ENCODE peak calls at places on chromosomes 3 and 15, in six cellular contexts. One of them, this sample, is unnamed.

GRCh38 chr3:138941259-138941885 is 5.6 kb downstream of the FOXL2 start:
- DNase-seq in adrenal gland: no peak
- DNase-seq in CD8-positive, alpha-beta T cell: no peak
- DNase-seq in CD8-positive, alpha-beta memory T cell: no peak
- DNase-seq in stomach: no peak
- DNase-seq in transverse colon: peak; percentile 54
- DNase-seq in this sample: no peak

GRCh38 chr3:142418926-142419592 is 28.8 kb downstream of the XRN1 start:
- DNase-seq in adrenal gland: no peak
- DNase-seq in CD8-positive, alpha-beta T cell: no peak
- DNase-seq in CD8-positive, alpha-beta memory T cell: no peak
- DNase-seq in stomach: no peak
- DNase-seq in transverse colon: no peak
- DNase-seq in this sample: no peak

GRCh38 chr3:74426571-74426970 is 187.9 kb downstream of the CNTN3 start:
- DNase-seq in adrenal gland: no peak
- DNase-seq in CD8-positive, alpha-beta T cell: no peak
- DNase-seq in CD8-positive, alpha-beta memory T cell: no peak
- DNase-seq in stomach: no peak
- DNase-seq in transverse colon: no peak
- DNase-seq in this sample: peak; percentile 53

GRCh38 chr15:60120100-60120499 is 116.0 kb downstream of the FOXB1 start:
- DNase-seq in adrenal gland: no peak
- DNase-seq in CD8-positive, alpha-beta T cell: no peak
- DNase-seq in CD8-positive, alpha-beta memory T cell: no peak
- DNase-seq in stomach: no peak
- DNase-seq in transverse colon: no peak
- DNase-seq in this sample: no peak

GRCh38 chr3:146067048-146067447 is 93.9 kb downstream of the PLOD2 start:
- DNase-seq in adrenal gland: no peak
- DNase-seq in CD8-positive, alpha-beta T cell: no peak
- DNase-seq in CD8-positive, alpha-beta memory T cell: no peak
- DNase-seq in stomach: no peak
- DNase-seq in transverse colon: no peak
- DNase-seq in this sample: peak; percentile 69

GRCh38 chr3:134449277-134449676 is 36.5 kb downstream of the ANAPC13 start:
- DNase-seq in adrenal gland: peak; percentile 21
- DNase-seq in CD8-positive, alpha-beta T cell: no peak
- DNase-seq in CD8-positive, alpha-beta memory T cell: no peak
- DNase-seq in stomach: peak; percentile 61
- DNase-seq in transverse colon: peak; percentile 39
- DNase-seq in this sample: peak; percentile 60

GRCh38 chr15:52746162-52746721 is 43.9 kb downstream of the ONECUT1 start:
- DNase-seq in adrenal gland: no peak
- DNase-seq in CD8-positive, alpha-beta T cell: no peak
- DNase-seq in CD8-positive, alpha-beta memory T cell: no peak
- DNase-seq in stomach: no peak
- DNase-seq in transverse colon: no peak
- DNase-seq in this sample: no peak

GRCh38 chr3:107496855-107497254 is 25.9 kb upstream of the BBX start:
- DNase-seq in adrenal gland: no peak
- DNase-seq in CD8-positive, alpha-beta T cell: no peak
- DNase-seq in CD8-positive, alpha-beta memory T cell: no peak
- DNase-seq in stomach: no peak
- DNase-seq in transverse colon: no peak
- DNase-seq in this sample: peak; percentile 10

GRCh38 chr3:16697437-16698258 is 92.4 kb upstream of the DAZL start:
- DNase-seq in adrenal gland: no peak
- DNase-seq in CD8-positive, alpha-beta T cell: no peak
- DNase-seq in CD8-positive, alpha-beta memory T cell: no peak
- DNase-seq in stomach: no peak
- DNase-seq in transverse colon: no peak
- DNase-seq in this sample: peak; percentile 44

GRCh38 chr3:177263615-177264365 is 66.5 kb upstream of the TBL1XR1 start:
- DNase-seq in adrenal gland: no peak
- DNase-seq in CD8-positive, alpha-beta T cell: no peak
- DNase-seq in CD8-positive, alpha-beta memory T cell: no peak
- DNase-seq in stomach: no peak
- DNase-seq in transverse colon: no peak
- DNase-seq in this sample: peak; percentile 25

GRCh38 chr3:171981271-171981605 is 58.1 kb upstream of the FNDC3B start:
- DNase-seq in adrenal gland: no peak
- DNase-seq in CD8-positive, alpha-beta T cell: no peak
- DNase-seq in CD8-positive, alpha-beta memory T cell: no peak
- DNase-seq in stomach: no peak
- DNase-seq in transverse colon: no peak
- DNase-seq in this sample: no peak

GRCh38 chr15:60370804-60371700 is 26.7 kb downstream of the ANXA2 start:
- DNase-seq in adrenal gland: peak; percentile 92
- DNase-seq in CD8-positive, alpha-beta T cell: no peak
- DNase-seq in CD8-positive, alpha-beta memory T cell: no peak
- DNase-seq in stomach: peak; percentile 78
- DNase-seq in transverse colon: peak; percentile 73
- DNase-seq in this sample: peak; percentile 84

GRCh38 chr3:61417352-61417751 is 144.0 kb upstream of the PTPRG start:
- DNase-seq in adrenal gland: no peak
- DNase-seq in CD8-positive, alpha-beta T cell: no peak
- DNase-seq in CD8-positive, alpha-beta memory T cell: no peak
- DNase-seq in stomach: no peak
- DNase-seq in transverse colon: no peak
- DNase-seq in this sample: no peak

GRCh38 chr15:63331456-63331855 is 50.2 kb downstream of the CA12 start:
- DNase-seq in adrenal gland: no peak
- DNase-seq in CD8-positive, alpha-beta T cell: no peak
- DNase-seq in CD8-positive, alpha-beta memory T cell: no peak
- DNase-seq in stomach: no peak
- DNase-seq in transverse colon: no peak
- DNase-seq in this sample: peak; percentile 93

GRCh38 chr3:122355612-122356011 is 27.4 kb downstream of the MIX23 start:
- DNase-seq in adrenal gland: no peak
- DNase-seq in CD8-positive, alpha-beta T cell: no peak
- DNase-seq in CD8-positive, alpha-beta memory T cell: no peak
- DNase-seq in stomach: no peak
- DNase-seq in transverse colon: no peak
- DNase-seq in this sample: no peak

GRCh38 chr3:57709559-57709958 is 16.7 kb upstream of the DENND6A start:
- DNase-seq in adrenal gland: no peak
- DNase-seq in CD8-positive, alpha-beta T cell: no peak
- DNase-seq in CD8-positive, alpha-beta memory T cell: no peak
- DNase-seq in stomach: peak; percentile 46
- DNase-seq in transverse colon: no peak
- DNase-seq in this sample: peak; percentile 84

GRCh38 chr3:13659221-13659969 is 110.5 kb downstream of the FBLN2 start:
- DNase-seq in adrenal gland: no peak
- DNase-seq in CD8-positive, alpha-beta T cell: no peak
- DNase-seq in CD8-positive, alpha-beta memory T cell: no peak
- DNase-seq in stomach: no peak
- DNase-seq in transverse colon: no peak
- DNase-seq in this sample: no peak

GRCh38 chr3:9105421-9105820 is 142.1 kb upstream of the RAD18 start:
- DNase-seq in adrenal gland: no peak
- DNase-seq in CD8-positive, alpha-beta T cell: no peak
- DNase-seq in CD8-positive, alpha-beta memory T cell: no peak
- DNase-seq in stomach: no peak
- DNase-seq in transverse colon: no peak
- DNase-seq in this sample: no peak

GRCh38 chr3:45796902-45797637 is 734 bp upstream of the SLC6A20 start:
- DNase-seq in adrenal gland: no peak
- DNase-seq in CD8-positive, alpha-beta T cell: no peak
- DNase-seq in CD8-positive, alpha-beta memory T cell: no peak
- DNase-seq in stomach: no peak
- DNase-seq in transverse colon: no peak
- DNase-seq in this sample: no peak

GRCh38 chr3:45794177-45794560 is 2.2 kb downstream of the SLC6A20 start:
- DNase-seq in adrenal gland: no peak
- DNase-seq in CD8-positive, alpha-beta T cell: no peak
- DNase-seq in CD8-positive, alpha-beta memory T cell: no peak
- DNase-seq in stomach: no peak
- DNase-seq in transverse colon: no peak
- DNase-seq in this sample: no peak

GRCh38 chr3:45795882-45796765 is at the start of gene SLC6A20:
- DNase-seq in adrenal gland: no peak
- DNase-seq in CD8-positive, alpha-beta T cell: no peak
- DNase-seq in CD8-positive, alpha-beta memory T cell: no peak
- DNase-seq in stomach: peak; percentile 44
- DNase-seq in transverse colon: peak; percentile 58
- DNase-seq in this sample: peak; percentile 17

GRCh38 chr3:45793482-45794176 is 2.7 kb downstream of the SLC6A20 start:
- DNase-seq in adrenal gland: no peak
- DNase-seq in CD8-positive, alpha-beta T cell: no peak
- DNase-seq in CD8-positive, alpha-beta memory T cell: no peak
- DNase-seq in stomach: no peak
- DNase-seq in transverse colon: no peak
- DNase-seq in this sample: peak; percentile 29

DNA sequence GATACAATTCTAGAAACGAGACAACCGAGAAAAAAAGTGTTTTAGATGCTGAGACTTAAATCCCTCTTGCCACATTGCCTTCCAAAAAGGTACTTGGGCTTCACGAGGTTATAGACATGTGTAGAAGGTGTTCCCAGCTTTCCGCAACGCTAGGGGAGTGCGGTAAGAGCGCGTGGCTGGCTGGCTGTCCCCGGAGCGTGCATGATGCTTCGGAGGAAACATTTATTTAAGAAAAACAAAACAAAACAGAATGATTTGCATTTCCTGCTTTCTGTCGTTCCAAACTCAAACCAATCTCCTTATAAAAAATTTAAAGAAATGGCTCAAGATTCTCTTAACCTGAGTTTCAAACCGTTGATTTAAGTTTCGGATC is 841 bp downstream of the SLC6A20 start:
- DNase-seq in adrenal gland: no peak
- DNase-seq in CD8-positive, alpha-beta T cell: no peak
- DNase-seq in CD8-positive, alpha-beta memory T cell: no peak
- DNase-seq in stomach: no peak
- DNase-seq in transverse colon: no peak
- DNase-seq in this sample: no peak
- H3K4me3 ChIP-seq in adrenal gland: peak overlapping the region; percentile 47
- H3K4me3 ChIP-seq in CD8-positive, alpha-beta T cell: no peak overlapping the region
- H3K4me3 ChIP-seq in CD8-positive, alpha-beta memory T cell: peak overlapping the region; percentile 36
- H3K4me3 ChIP-seq in stomach: peak overlapping the region; percentile 48
- H3K4me3 ChIP-seq in transverse colon: peak overlapping the region; percentile 46
- H3K4me3 ChIP-seq in this sample: no peak overlapping the region

GRCh38 chr15:96362001-96362758 is 31.7 kb downstream of the NR2F2 start:
- DNase-seq in adrenal gland: no peak
- DNase-seq in CD8-positive, alpha-beta T cell: no peak
- DNase-seq in CD8-positive, alpha-beta memory T cell: no peak
- DNase-seq in stomach: no peak
- DNase-seq in transverse colon: no peak
- DNase-seq in this sample: no peak

GRCh38 chr15:96360581-96361308 is 30.2 kb downstream of the NR2F2 start:
- DNase-seq in adrenal gland: no peak
- DNase-seq in CD8-positive, alpha-beta T cell: no peak
- DNase-seq in CD8-positive, alpha-beta memory T cell: no peak
- DNase-seq in stomach: peak; percentile 49
- DNase-seq in transverse colon: no peak
- DNase-seq in this sample: no peak

GRCh38 chr15:96359772-96360498 is 29.4 kb downstream of the NR2F2 start:
- DNase-seq in adrenal gland: peak; percentile 63
- DNase-seq in CD8-positive, alpha-beta T cell: no peak
- DNase-seq in CD8-positive, alpha-beta memory T cell: no peak
- DNase-seq in stomach: peak; percentile 67
- DNase-seq in transverse colon: no peak
- DNase-seq in this sample: no peak

GRCh38 chr15:96362759-96363678 is 32.5 kb downstream of the NR2F2 start:
- DNase-seq in adrenal gland: no peak
- DNase-seq in CD8-positive, alpha-beta T cell: no peak
- DNase-seq in CD8-positive, alpha-beta memory T cell: no peak
- DNase-seq in stomach: peak; percentile 46
- DNase-seq in transverse colon: no peak
- DNase-seq in this sample: no peak

DNA sequence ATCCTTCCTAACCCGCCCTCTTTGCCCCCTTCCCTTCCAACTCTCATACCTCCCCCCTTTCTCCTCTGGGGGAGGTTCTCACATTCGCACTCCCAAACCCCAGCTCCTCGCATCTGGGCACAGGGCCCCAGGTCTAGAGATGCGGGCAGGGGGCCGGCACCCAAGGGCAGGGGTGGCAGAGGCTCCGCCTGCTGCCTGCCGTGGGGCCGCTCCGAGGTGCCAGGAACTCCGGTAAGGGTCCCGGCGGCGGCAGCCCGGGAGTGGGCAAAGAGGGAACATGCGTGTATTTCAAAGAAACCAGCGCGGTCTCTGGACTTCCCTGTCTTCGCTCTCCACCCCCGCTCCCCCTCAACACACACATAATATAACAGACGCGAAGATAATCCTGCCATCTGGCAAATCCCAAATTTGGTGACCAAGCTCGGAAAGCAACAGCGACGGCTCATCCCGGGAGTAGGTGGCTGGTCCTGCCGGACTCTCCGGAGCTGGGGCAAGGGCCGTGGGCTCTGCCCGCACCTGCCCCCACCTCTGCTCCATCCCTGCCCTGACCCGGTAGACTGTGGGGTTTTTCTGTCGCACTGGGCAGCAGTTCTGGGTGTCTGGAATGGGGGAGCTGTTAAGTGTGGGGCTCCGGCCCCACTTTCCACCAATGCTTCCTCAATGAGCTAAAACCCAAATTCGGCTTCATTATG is 31.0 kb downstream of the NR2F2 start:
- DNase-seq in adrenal gland: no peak
- DNase-seq in CD8-positive, alpha-beta T cell: no peak
- DNase-seq in CD8-positive, alpha-beta memory T cell: no peak
- DNase-seq in stomach: no peak
- DNase-seq in transverse colon: no peak
- DNase-seq in this sample: no peak
- H3K4me3 ChIP-seq in adrenal gland: no peak overlapping the region
- H3K4me3 ChIP-seq in CD8-positive, alpha-beta T cell: no peak overlapping the region
- H3K4me3 ChIP-seq in CD8-positive, alpha-beta memory T cell: no peak overlapping the region
- H3K4me3 ChIP-seq in stomach: peak overlapping the region; percentile 66
- H3K4me3 ChIP-seq in transverse colon: no peak overlapping the region
- H3K4me3 ChIP-seq in this sample: no peak overlapping the region

DNA sequence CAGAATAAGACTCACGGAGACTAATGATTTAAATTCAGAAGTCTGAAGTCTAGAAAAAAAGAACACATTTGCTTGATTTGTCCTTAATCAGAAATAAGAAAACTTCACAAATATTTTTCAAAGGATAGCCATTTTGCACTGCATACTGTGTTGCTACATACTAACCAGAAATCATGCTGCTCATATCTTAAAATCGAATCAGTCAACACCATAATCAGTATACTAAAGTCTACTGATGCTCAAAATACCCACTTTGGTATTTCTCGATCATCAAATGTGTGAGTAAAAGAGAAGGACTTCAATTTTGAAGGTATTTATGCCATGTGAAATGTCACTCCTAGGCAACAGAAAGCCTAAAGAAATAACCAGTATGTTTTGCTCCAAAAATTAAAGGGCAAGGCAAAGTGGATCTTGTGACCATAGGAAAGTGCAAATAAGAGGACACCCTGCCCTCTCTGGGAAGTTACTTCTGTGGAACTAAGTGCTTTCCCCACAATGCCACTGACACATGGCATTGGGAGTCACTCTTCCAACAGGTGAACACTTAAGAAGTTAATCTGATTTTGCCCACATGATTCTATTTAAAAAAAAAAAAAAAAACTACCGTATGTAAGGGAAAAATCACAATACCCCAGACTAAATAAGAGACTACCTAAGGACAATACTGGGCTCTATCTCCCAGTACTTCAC is 2.7 kb downstream of the LRIG1 start:
- DNase-seq in adrenal gland: no peak
- DNase-seq in CD8-positive, alpha-beta T cell: no peak
- DNase-seq in CD8-positive, alpha-beta memory T cell: no peak
- DNase-seq in stomach: no peak
- DNase-seq in transverse colon: no peak
- DNase-seq in this sample: no peak
- H3K4me3 ChIP-seq in adrenal gland: no peak overlapping the region
- H3K4me3 ChIP-seq in CD8-positive, alpha-beta T cell: no peak overlapping the region
- H3K4me3 ChIP-seq in CD8-positive, alpha-beta memory T cell: no peak overlapping the region
- H3K4me3 ChIP-seq in stomach: peak overlapping the region; percentile 76
- H3K4me3 ChIP-seq in transverse colon: peak overlapping the region; percentile 79
- H3K4me3 ChIP-seq in this sample: no peak overlapping the region

GRCh38 chr15:74410502-74410901 is 23.3 kb downstream of the SEMA7A start:
- DNase-seq in adrenal gland: no peak
- DNase-seq in CD8-positive, alpha-beta T cell: no peak
- DNase-seq in CD8-positive, alpha-beta memory T cell: no peak
- DNase-seq in stomach: no peak
- DNase-seq in transverse colon: no peak
- DNase-seq in this sample: no peak
- H3K4me3 ChIP-seq in adrenal gland: no peak overlapping the region
- H3K4me3 ChIP-seq in CD8-positive, alpha-beta T cell: no peak overlapping the region
- H3K4me3 ChIP-seq in CD8-positive, alpha-beta memory T cell: no peak overlapping the region
- H3K4me3 ChIP-seq in stomach: no peak overlapping the region
- H3K4me3 ChIP-seq in transverse colon: no peak overlapping the region
- H3K4me3 ChIP-seq in this sample: no peak overlapping the region

This sample was measured in bronchial epithelial cell.